ENCODE peak calls at places on chromosome 3, in seven cellular contexts. One of them, this sample, is unnamed.

GRCh38 chr3:10277115-10277625 is 15.6 kb downstream of the GHRL start:
- DNase-seq in stimulated activated CD4-positive, alpha-beta T cell treated with anti-CD3 and anti-CD28 coated beads, Interleukin-1b, Interleukin-23, amount 100 ng/mL, for 48 hours: no peak
- DNase-seq in upper lobe of right lung: no peak
- DNase-seq in GM23248: no peak
- DNase-seq in nucleus accumbens: no peak
- DNase-seq in pulmonary artery endothelial cell: no peak
- DNase-seq in activated CD8-positive, alpha-beta memory T cell treated with anti-CD3 and anti-CD28 coated beads for 4 hours: no peak
- DNase-seq in this sample: no peak

GRCh38 chr3:70108546-70108945 is 109.0 kb downstream of the SAMMSON start:
- DNase-seq in stimulated activated CD4-positive, alpha-beta T cell treated with anti-CD3 and anti-CD28 coated beads, Interleukin-1b, Interleukin-23, amount 100 ng/mL, for 48 hours: no peak
- DNase-seq in upper lobe of right lung: no peak
- DNase-seq in GM23248: no peak
- DNase-seq in nucleus accumbens: no peak
- DNase-seq in pulmonary artery endothelial cell: no peak
- DNase-seq in activated CD8-positive, alpha-beta memory T cell treated with anti-CD3 and anti-CD28 coated beads for 4 hours: no peak
- DNase-seq in this sample: no peak

GRCh38 chr3:110697961-110698360 is 373.7 kb upstream of the NECTIN3 start:
- DNase-seq in stimulated activated CD4-positive, alpha-beta T cell treated with anti-CD3 and anti-CD28 coated beads, Interleukin-1b, Interleukin-23, amount 100 ng/mL, for 48 hours: no peak
- DNase-seq in upper lobe of right lung: no peak
- DNase-seq in GM23248: peak; percentile 47
- DNase-seq in nucleus accumbens: no peak
- DNase-seq in pulmonary artery endothelial cell: peak; percentile 52
- DNase-seq in activated CD8-positive, alpha-beta memory T cell treated with anti-CD3 and anti-CD28 coated beads for 4 hours: no peak
- DNase-seq in this sample: no peak

GRCh38 chr3:38707730-38708129 is 58.2 kb upstream of the SCN5A start:
- DNase-seq in stimulated activated CD4-positive, alpha-beta T cell treated with anti-CD3 and anti-CD28 coated beads, Interleukin-1b, Interleukin-23, amount 100 ng/mL, for 48 hours: no peak
- DNase-seq in upper lobe of right lung: no peak
- DNase-seq in GM23248: peak; percentile 19
- DNase-seq in nucleus accumbens: no peak
- DNase-seq in pulmonary artery endothelial cell: no peak
- DNase-seq in activated CD8-positive, alpha-beta memory T cell treated with anti-CD3 and anti-CD28 coated beads for 4 hours: no peak
- DNase-seq in this sample: no peak

GRCh38 chr3:127256138-127256537 is 31.7 kb downstream of the PRR20G start:
- DNase-seq in stimulated activated CD4-positive, alpha-beta T cell treated with anti-CD3 and anti-CD28 coated beads, Interleukin-1b, Interleukin-23, amount 100 ng/mL, for 48 hours: no peak
- DNase-seq in upper lobe of right lung: no peak
- DNase-seq in GM23248: no peak
- DNase-seq in nucleus accumbens: no peak
- DNase-seq in pulmonary artery endothelial cell: no peak
- DNase-seq in activated CD8-positive, alpha-beta memory T cell treated with anti-CD3 and anti-CD28 coated beads for 4 hours: no peak
- DNase-seq in this sample: no peak

GRCh38 chr3:128100126-128100525 is 23.5 kb downstream of the RUVBL1 start:
- DNase-seq in stimulated activated CD4-positive, alpha-beta T cell treated with anti-CD3 and anti-CD28 coated beads, Interleukin-1b, Interleukin-23, amount 100 ng/mL, for 48 hours: no peak
- DNase-seq in upper lobe of right lung: no peak
- DNase-seq in GM23248: no peak
- DNase-seq in nucleus accumbens: no peak
- DNase-seq in pulmonary artery endothelial cell: no peak
- DNase-seq in activated CD8-positive, alpha-beta memory T cell treated with anti-CD3 and anti-CD28 coated beads for 4 hours: no peak
- DNase-seq in this sample: no peak

GRCh38 chr3:65412591-65412990 is 626.1 kb downstream of the MAGI1 start:
- DNase-seq in stimulated activated CD4-positive, alpha-beta T cell treated with anti-CD3 and anti-CD28 coated beads, Interleukin-1b, Interleukin-23, amount 100 ng/mL, for 48 hours: no peak
- DNase-seq in upper lobe of right lung: no peak
- DNase-seq in GM23248: no peak
- DNase-seq in nucleus accumbens: peak; percentile 24
- DNase-seq in pulmonary artery endothelial cell: no peak
- DNase-seq in activated CD8-positive, alpha-beta memory T cell treated with anti-CD3 and anti-CD28 coated beads for 4 hours: no peak
- DNase-seq in this sample: peak; percentile 32

GRCh38 chr3:17979248-17979647 is 236.8 kb upstream of the TBC1D5 start:
- DNase-seq in stimulated activated CD4-positive, alpha-beta T cell treated with anti-CD3 and anti-CD28 coated beads, Interleukin-1b, Interleukin-23, amount 100 ng/mL, for 48 hours: no peak
- DNase-seq in upper lobe of right lung: no peak
- DNase-seq in GM23248: peak; percentile 33
- DNase-seq in nucleus accumbens: peak; percentile 3
- DNase-seq in pulmonary artery endothelial cell: no peak
- DNase-seq in activated CD8-positive, alpha-beta memory T cell treated with anti-CD3 and anti-CD28 coated beads for 4 hours: no peak
- DNase-seq in this sample: peak; percentile 19